ENCODE peak calls at places on chromosomes 7 and 10, in eight cellular contexts. I, X, B, T, A, U, D and E are unnamed samples. For H3K4me1 and H3K27me3, the result is how much of the 10 kb centered on the place peaks cover.

GRCh38 chr10:31157125-31157983 is 125.7 kb upstream of the ZNF438 start:
- DNase-seq in I (no peak), X (no peak), B (no peak), T (peak), A (no peak), U (no peak), D (no peak), E (no peak)

GRCh38 chr7:4610768-4611467 is 71.2 kb upstream of the FOXK1 start:
- DNase-seq in I (peak), X (peak), B (peak), T (peak), A (peak), U (no peak), D (peak), E (peak)

GRCh38 chr10:131786756-131787605 is 113.8 kb upstream of the PPP2R2D start:
- DNase-seq in I (peak), X (peak), B (peak), T (no peak), A (no peak), U (no peak), D (no peak), E (peak)

GRCh38 chr10:58625070-58625469 is 112.4 kb downstream of the BICC1 start:
- DNase-seq in I (no peak), X (no peak), B (no peak), T (no peak), A (no peak), U (no peak), D (no peak), E (no peak)

GRCh38 chr7:27901028-27901760 is 161.2 kb downstream of the TAX1BP1 start:
- DNase-seq in I (no peak), X (peak), B (no peak), T (no peak), A (no peak), U (no peak), D (no peak), E (peak)

GRCh38 chr7:55381696-55382095 is 16.6 kb downstream of the LANCL2 start:
- DNase-seq in I (no peak), X (no peak), B (no peak), T (no peak), A (no peak), U (no peak), D (no peak), E (no peak)

GRCh38 chr10:33293531-33294170 is 40.8 kb downstream of the NRP1 start:
- DNase-seq in I (no peak), X (no peak), B (no peak), T (no peak), A (no peak), U (no peak), D (no peak), E (no peak)

GRCh38 chr7:140247564-140247963 is 70.8 kb upstream of the KDM7A start:
- DNase-seq in I (no peak), X (no peak), B (no peak), T (no peak), A (no peak), U (no peak), D (no peak), E (no peak)

GRCh38 chr10:86224354-86225097 is 142.1 kb downstream of the GRID1 start:
- DNase-seq in I (no peak), X (no peak), B (no peak), T (no peak), A (no peak), U (no peak), D (no peak), E (no peak)

GRCh38 chr7:46515844-46516590 is 594.9 kb upstream of the IGFBP3 start:
- DNase-seq in I (no peak), X (no peak), B (no peak), T (no peak), A (no peak), U (no peak), D (no peak), E (no peak)

GRCh38 chr10:71564221-71564820 is 155.3 kb downstream of the C10orf105 start:
- DNase-seq in I (no peak), X (no peak), B (peak), T (no peak), A (no peak), U (no peak), D (no peak), E (no peak)

GRCh38 chr10:88138319-88138848 is 275.0 kb downstream of the PTEN start:
- DNase-seq in I (no peak), X (peak), B (no peak), T (no peak), A (no peak), U (no peak), D (no peak), E (peak)

GRCh38 chr7:32659853-32660252 is 164.6 kb downstream of the AVL9 start:
- DNase-seq in I (no peak), X (no peak), B (no peak), T (no peak), A (no peak), U (no peak), D (no peak), E (no peak)

GRCh38 chr10:17607603-17608332 is 9.4 kb downstream of the HACD1 start:
- DNase-seq in I (no peak), X (peak), B (peak), T (no peak), A (no peak), U (no peak), D (peak), E (peak)

GRCh38 chr7:90180011-90180585 is 25.8 kb downstream of the STEAP1 start:
- DNase-seq in I (no peak), X (peak), B (peak), T (no peak), A (no peak), U (no peak), D (no peak), E (no peak)

GRCh38 chr10:80318742-80319141 is 29.3 kb upstream of the MAT1A start:
- DNase-seq in I (no peak), X (no peak), B (no peak), T (no peak), A (no peak), U (no peak), D (no peak), E (no peak)

GRCh38 chr7:95004618-95005282 is 97.4 kb downstream of the PPP1R9A start:
- DNase-seq in I (no peak), X (no peak), B (peak), T (no peak), A (no peak), U (no peak), D (no peak), E (no peak)

GRCh38 chr10:33875924-33876323 is 541.5 kb upstream of the NRP1 start:
- DNase-seq in I (no peak), X (no peak), B (no peak), T (no peak), A (no peak), U (no peak), D (no peak), E (no peak)

GRCh38 chr10:88117869-88118632 is 254.6 kb downstream of the PTEN start:
- DNase-seq in I (no peak), X (no peak), B (peak), T (no peak), A (no peak), U (no peak), D (peak), E (peak)

DNA sequence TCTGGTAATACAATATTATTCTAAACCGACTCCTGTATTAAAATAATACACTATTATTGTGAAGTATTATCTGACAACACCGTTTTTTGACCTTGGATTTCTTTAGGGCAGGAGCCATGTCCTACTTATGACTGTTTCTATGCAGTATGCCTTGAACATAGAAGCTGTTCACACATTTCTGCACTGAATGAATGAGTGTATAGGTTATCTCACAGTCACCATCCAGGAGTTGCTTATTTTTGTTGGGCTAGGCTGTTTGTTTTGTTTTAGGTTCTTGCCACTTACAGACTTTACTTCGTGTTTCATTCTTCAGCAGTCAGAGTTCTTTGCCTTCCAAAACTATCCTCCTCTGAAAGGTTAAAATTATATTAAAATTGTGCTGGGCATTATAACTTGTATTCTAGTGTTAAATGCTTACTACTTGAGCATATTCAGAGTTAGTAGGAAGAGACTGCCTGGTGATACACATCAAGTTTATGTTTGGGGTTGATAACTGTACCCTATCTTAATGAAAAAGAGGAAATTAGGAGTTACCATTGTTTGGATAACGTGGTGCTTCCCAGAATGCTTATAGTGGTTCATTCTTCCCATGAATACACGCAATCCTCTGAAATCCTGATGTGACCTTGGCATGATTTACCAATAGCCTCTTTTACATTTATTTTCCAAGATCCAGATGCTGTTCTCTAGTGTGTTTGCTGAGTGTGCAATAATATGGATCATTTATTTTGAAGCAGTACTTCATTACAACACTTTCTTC is 1.7 kb downstream of the RALA start:
- DNase-seq in I (no peak), X (no peak), B (no peak), T (no peak), A (no peak), U (no peak), D (no peak), E (no peak)
- H3K4me1 ChIP-seq in I (half or more), X (under half), B (under half), T (under half), A (under half), U (under half), D (half or more), E (under half)

DNA sequence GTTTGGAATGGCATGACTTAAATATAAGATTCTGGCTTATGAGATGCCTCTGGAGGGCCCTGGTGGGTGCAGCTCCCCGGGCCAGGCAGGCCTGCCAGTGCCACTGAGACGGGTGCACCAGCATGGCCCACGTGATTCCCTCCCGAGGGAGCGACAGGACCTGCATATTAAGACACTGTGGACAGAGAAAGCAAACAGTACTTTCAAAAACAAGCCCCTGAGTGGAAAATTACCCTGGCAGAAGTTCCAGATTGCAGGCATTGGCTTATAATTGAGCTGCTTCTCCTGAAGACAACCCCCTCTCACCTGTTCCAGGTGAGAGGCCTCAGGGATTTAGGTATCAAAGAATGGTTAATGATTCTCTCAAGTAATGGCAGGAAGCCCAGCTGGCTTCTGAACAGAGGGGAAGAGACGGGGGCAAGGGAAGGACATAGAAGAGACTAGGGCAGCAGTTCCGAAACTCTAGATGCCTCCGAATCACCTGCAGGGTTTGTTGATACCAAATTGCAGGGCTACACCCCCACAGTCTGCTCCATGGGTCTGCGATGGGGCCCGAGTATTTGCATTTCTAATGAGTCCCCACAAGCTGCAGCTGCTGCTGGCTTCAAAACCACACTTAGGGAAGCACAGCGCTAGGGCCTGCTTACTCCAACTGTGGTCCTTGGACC is 66.0 kb upstream of the DOCK1 start:
- DNase-seq in I (peak), X (no peak), B (peak), T (peak), A (peak), U (no peak), D (no peak), E (peak)
- H3K27me3 ChIP-seq in I (under half), X (under half), B (under half), T (under half), A (under half), U (under half), D (under half), E (under half)

GRCh38 chr7:5679047-5679740 is 102.3 kb downstream of the RNF216 start:
- DNase-seq in I (no peak), X (no peak), B (no peak), T (no peak), A (no peak), U (no peak), D (no peak), E (no peak)
- H3K27ac ChIP-seq in I (peak), X (no peak), B (no peak), T (peak), A (no peak), U (no peak), D (no peak), E (no peak)

GRCh38 chr10:96586419-96587254 is at the start of gene TM9SF3:
- DNase-seq in I (peak), X (peak), B (peak), T (peak), A (peak), U (peak), D (peak), E (peak)

GRCh38 chr10:96588601-96589419 is 2.0 kb upstream of the TM9SF3 start:
- DNase-seq in I (no peak), X (no peak), B (peak), T (no peak), A (no peak), U (no peak), D (no peak), E (peak)

GRCh38 chr10:96585726-96586418 is 940 bp downstream of the TM9SF3 start:
- DNase-seq in I (no peak), X (peak), B (no peak), T (peak), A (no peak), U (no peak), D (peak), E (peak)

GRCh38 chr10:96587255-96588059 is 645 bp upstream of the TM9SF3 start:
- DNase-seq in I (peak), X (peak), B (peak), T (peak), A (peak), U (no peak), D (no peak), E (peak)

DNA sequence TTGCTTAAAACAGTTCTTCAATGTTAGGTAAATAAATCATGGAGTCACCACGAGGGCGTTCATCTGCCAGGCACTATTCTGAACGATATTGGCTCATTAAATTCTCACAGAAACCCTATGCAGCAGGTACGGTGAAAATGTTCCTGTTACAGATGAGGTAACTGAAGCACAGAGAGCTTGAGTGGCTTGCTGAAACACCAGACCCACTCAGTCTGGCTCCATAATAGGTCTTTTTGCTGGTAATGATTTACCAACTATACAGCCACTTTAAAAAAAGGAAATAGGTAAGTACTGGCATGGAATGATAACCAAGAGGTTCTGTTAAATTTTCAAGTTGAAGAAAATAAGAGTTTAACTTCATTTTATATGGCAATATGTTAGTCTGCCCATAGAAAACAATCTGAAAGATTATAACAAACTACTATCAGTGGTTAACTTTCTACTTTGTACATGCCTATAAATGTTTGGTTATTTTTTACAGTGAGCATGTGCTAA is 1.3 kb upstream of the TM9SF3 start:
- DNase-seq in I (no peak), X (peak), B (no peak), T (peak), A (peak), U (no peak), D (no peak), E (peak)
- H3K4me1 ChIP-seq in I (half or more), X (under half), B (under half), T (half or more), A (under half), U (under half), D (half or more), E (under half)

DNA sequence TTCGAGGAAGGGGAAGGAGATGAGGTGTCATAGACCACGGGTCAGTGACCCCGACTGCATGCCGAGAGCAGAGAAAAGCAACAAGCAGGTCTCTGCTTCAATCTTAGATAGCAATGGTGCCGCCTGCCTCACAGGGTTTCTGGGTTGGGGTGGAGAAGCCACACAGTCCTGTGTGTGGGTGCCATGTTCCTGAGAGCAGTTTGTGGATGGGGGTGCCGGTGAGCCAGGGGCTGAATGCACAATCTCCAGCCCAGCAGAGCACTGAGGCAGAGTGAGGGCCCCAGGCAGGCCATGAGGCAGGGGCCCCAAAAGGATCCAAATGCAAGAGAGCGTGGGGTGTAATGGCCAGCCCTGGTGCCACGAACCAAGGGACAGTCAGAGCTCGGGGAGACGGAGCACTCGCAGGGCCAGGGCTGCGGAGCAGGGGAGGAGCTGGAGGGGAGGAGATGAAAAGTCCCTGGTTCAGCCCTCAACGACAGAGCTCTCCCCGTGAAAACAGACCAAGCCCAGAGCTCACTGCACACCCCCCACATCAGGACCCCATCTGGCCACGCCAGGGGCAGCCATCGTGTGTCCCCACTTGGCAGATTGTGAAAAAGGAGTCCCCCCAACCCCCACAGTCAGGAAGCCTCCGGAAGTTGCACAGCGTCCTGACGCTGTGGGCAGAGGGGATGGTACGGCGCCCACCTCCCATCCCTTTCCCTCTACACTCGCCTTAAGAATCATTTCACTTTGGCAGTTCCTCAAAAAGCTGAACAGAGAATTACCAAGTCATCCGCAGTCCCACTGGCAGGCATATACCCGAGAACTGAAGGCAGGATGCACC is 19.9 kb downstream of the WDR86 start:
- DNase-seq in I (no peak), X (no peak), B (no peak), T (no peak), A (no peak), U (no peak), D (no peak), E (no peak)
- H3K27me3 ChIP-seq in I (under half), X (half or more), B (under half), T (under half), A (under half), U (under half), D (under half), E (under half)

GRCh38 chr7:116361767-116362166 is 137.8 kb upstream of the CAV2 start:
- DNase-seq in I (no peak), X (no peak), B (no peak), T (no peak), A (no peak), U (no peak), D (no peak), E (no peak)
- H3K27ac ChIP-seq in I (no peak), X (no peak), B (no peak), T (no peak), A (no peak), U (no peak), D (no peak), E (no peak)

DNA sequence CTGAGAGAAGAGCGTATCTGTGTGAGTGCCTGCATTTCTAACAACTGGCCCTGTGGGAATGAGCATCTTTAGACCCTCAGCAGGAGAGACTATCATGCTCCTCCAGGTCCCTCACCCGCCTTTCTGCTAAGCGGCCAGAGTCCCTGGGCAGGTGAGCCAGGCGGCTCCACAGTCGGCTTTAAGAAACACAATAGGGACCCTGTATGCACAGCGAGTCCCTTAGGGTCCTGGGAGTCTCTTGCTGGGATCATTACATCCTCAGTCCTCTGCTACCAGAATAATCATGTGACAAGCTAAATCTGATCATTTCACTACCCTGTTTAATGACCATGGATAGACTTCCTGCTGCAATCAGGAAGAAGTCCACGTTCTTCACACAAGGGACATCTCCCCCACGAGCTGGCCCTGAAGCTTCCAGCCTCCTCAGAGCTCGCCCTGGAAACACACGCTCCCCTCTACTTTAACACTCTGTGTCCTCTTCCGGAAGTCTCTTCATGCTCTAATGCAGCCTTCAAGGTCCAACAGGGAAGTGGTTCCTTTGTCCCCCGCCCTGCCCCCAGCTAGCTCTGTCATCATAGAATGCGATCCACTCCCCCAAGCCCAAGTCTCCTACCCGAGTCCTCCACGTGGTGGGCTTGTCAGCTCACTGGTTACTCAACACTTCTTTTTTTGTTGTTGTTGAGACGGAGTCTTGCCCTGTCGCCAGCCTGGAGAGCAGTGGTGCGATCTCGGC is 101.6 kb downstream of the RNF216 start:
- DNase-seq in I (no peak), X (no peak), B (no peak), T (peak), A (peak), U (no peak), D (no peak), E (no peak)
- H3K4me1 ChIP-seq in I (half or more), X (under half), B (under half), T (half or more), A (under half), U (under half), D (half or more), E (under half)

DNA sequence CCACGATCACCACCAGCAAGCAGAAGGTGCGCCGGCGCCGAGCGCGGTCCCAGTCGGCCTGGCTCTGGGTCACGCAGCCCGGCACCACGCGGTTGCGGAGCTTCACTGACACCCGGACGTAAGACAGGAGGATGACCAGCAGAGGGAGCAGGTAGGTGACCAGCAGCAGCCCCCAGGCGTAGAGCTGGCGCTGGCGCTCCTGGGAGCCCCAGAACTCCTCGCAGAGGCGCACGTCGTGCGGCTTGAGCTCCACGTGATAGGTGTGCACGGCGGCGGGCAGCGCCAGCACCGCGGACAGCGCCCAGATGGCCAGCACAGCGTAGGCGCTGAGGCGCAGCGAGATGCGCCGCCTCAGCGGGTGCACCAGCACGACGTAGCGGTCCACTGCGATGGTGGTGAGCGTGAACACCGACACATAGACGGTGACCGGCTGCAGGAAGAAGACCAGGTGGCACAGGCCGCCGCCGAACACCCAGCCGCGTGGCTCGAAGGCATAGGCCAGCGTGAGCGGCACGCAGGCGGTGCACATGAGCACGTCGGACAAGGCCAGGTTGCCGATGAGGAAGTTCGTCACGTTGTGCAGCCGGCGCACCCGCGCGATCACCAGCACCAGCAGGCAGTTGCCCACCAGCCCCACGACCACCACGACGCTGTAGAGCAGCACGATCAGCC is 920 bp downstream of the PRLHR start:
- DNase-seq in I (no peak), X (no peak), B (peak), T (no peak), A (peak), U (no peak), D (peak), E (no peak)
- H3K27me3 ChIP-seq in I (under half), X (under half), B (half or more), T (half or more), A (under half), U (under half), D (under half), E (under half)